ENCODE peak calls at places on chromosomes 5 and 9, in eight cellular contexts. D, T, L, K, U, E, G and X are unnamed samples.
A peak's percentile ranks its signal among the peaks of the same experiment; 100 is the strongest.

GRCh38 chr9:92877531-92878430 is at the start of gene ZNF484:
- DNase-seq in D (peak; percentile 96), T (peak; percentile 94), L (peak; percentile 98), K (peak; percentile 99), U (peak; percentile 85), E (peak; percentile 97), G (peak; percentile 97), X (peak; percentile 99)

GRCh38 chr9:133428579-133429215 is 6.5 kb downstream of the ADAMTS13 start:
- DNase-seq in D (no peak), T (peak; percentile 69), L (peak; percentile 60), K (peak; percentile 36), U (no peak), E (no peak), G (no peak), X (no peak)

GRCh38 chr5:176547811-176548210 is 1.3 kb upstream of the CDHR2 start:
- DNase-seq in D (no peak), T (no peak), L (no peak), K (no peak), U (no peak), E (no peak), G (no peak), X (no peak)

GRCh38 chr5:41794478-41794877 is 75.7 kb downstream of the OXCT1 start:
- DNase-seq in D (no peak), T (no peak), L (no peak), K (no peak), U (no peak), E (no peak), G (peak; percentile 98), X (no peak)

GRCh38 chr5:96968614-96969013 is 32.7 kb downstream of the LNPEP start:
- DNase-seq in D (no peak), T (no peak), L (no peak), K (no peak), U (no peak), E (no peak), G (peak; percentile 28), X (no peak)

GRCh38 chr9:81371824-81372223 is 317.5 kb downstream of the TLE1 start:
- DNase-seq in D (no peak), T (no peak), L (no peak), K (no peak), U (no peak), E (no peak), G (no peak), X (no peak)

GRCh38 chr9:14358523-14358922 is 44.6 kb upstream of the NFIB start:
- DNase-seq in D (no peak), T (peak; percentile 60), L (no peak), K (no peak), U (no peak), E (no peak), G (peak; percentile 21), X (peak; percentile 21)

GRCh38 chr5:165410476-165410875 is 1905.1 kb downstream of the MAT2B start:
- DNase-seq in D (no peak), T (no peak), L (no peak), K (no peak), U (no peak), E (no peak), G (no peak), X (no peak)

GRCh38 chr9:35689601-35690446 is at the start of gene TPM2:
- DNase-seq in D (peak; percentile 35), T (no peak), L (peak; percentile 28), K (peak; percentile 28), U (no peak), E (peak; percentile 91), G (peak; percentile 90), X (no peak)

GRCh38 chr5:157370967-157371366 is 89.0 kb upstream of the NIPAL4 start:
- DNase-seq in D (no peak), T (no peak), L (no peak), K (no peak), U (no peak), E (no peak), G (peak; percentile 66), X (no peak)

GRCh38 chr5:378301-378891 is 56.9 kb downstream of the AHRR start:
- DNase-seq in D (no peak), T (no peak), L (no peak), K (no peak), U (no peak), E (no peak), G (peak; percentile 88), X (no peak)

GRCh38 chr5:123785160-123786001 is 273.4 kb downstream of the CSNK1G3 start:
- DNase-seq in D (no peak), T (no peak), L (no peak), K (peak; percentile 65), U (no peak), E (no peak), G (peak; percentile 64), X (no peak)

GRCh38 chr5:169631360-169631759 is 5.7 kb upstream of the DOCK2 start:
- DNase-seq in D (no peak), T (no peak), L (no peak), K (no peak), U (no peak), E (no peak), G (peak; percentile 65), X (no peak)

GRCh38 chr9:92807757-92808725 is 43.4 kb upstream of the BICD2 start:
- DNase-seq in D (no peak), T (no peak), L (peak; percentile 6), K (no peak), U (no peak), E (no peak), G (no peak), X (no peak)

GRCh38 chr5:65722575-65723424 is 795 bp downstream of the NLN start:
- DNase-seq in D (no peak), T (peak; percentile 61), L (peak; percentile 27), K (peak; percentile 22), U (no peak), E (peak; percentile 22), G (peak; percentile 63), X (peak; percentile 64)

GRCh38 chr9:122366074-122366672 is 4.7 kb upstream of the PTGS1 start:
- DNase-seq in D (no peak), T (no peak), L (no peak), K (no peak), U (no peak), E (no peak), G (peak; percentile 88), X (no peak)

GRCh38 chr5:35762368-35762767 is 94.3 kb upstream of the IL7R start:
- DNase-seq in D (no peak), T (no peak), L (no peak), K (no peak), U (no peak), E (no peak), G (peak; percentile 50), X (no peak)

GRCh38 chr9:95092321-95093072 is 225.0 kb downstream of the FANCC start:
- DNase-seq in D (no peak), T (no peak), L (peak; percentile 79), K (no peak), U (no peak), E (no peak), G (peak; percentile 68), X (no peak)

GRCh38 chr5:98927988-98928801 is 612 bp downstream of the CHD1 start:
- DNase-seq in D (peak; percentile 64), T (peak; percentile 67), L (peak; percentile 82), K (peak; percentile 78), U (peak; percentile 69), E (peak; percentile 74), G (peak; percentile 58), X (peak; percentile 88)
- TF ChIP-seq POLR2A in D (peak; percentile 6), T (no peak), L (no peak), K (no peak), U (no peak), E (no peak), G (peak; percentile 58), X (no peak)

DNA sequence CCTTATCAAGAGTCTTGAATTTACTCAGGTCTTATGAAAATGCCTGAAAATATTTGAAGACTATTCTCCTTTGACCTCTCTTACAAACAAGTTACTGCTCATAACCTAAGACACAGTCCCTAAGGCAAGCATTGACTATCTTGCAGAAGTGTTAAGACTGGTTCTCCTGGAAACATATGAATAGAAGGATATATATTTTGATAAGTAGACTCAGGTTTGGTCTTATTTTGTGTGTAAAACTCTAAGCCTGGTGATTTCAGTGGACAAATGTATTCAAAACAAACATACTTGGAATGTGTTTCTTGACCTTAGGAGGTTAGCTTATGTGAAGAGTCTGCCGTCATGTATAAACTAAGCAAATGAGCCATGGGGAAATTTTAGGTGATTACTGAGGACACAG is 7.5 kb upstream of the UBQLN1 start:
- DNase-seq in D (no peak), T (no peak), L (no peak), K (no peak), U (no peak), E (no peak), G (peak; percentile 20), X (no peak)
- TF ChIP-seq POLR2A in D (no peak), T (no peak), L (no peak), K (no peak), U (no peak), E (no peak), G (no peak), X (no peak)

DNA sequence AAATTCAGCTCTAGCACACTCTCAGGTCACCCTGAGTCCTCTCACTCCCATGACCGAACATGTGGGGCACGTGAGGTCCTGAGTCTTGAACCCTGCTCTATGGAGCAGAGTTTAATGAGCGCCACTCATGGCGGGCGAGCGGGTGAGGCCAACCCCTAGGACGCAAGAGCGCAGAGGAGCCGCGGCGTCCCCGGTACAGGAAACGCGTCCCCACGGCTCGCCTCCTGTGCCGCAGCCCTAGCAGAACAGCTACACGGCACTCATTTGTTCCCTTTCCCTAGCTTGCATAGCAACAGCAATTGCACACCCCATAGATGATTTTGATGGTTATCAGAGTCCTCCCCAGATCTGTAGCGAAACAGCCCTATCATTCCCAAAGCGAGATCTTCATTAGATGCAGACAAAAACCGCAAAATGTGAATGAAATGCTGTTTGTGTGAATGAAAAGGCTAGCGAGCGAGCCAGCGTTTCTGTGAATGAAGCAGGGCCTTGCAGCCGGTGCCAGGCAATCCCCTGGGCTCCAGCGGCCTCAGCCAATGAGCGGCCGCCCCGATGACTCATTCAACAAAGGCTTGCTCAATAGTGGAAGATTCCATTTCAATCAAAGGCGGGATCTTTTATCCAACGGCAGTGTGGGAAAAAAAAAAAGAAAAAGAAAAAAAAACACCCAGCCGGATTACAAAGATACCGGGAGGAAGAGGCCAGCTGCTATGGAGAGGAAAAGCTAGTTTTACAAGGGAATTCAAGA is 1.5 kb upstream of the SHC3 start:
- DNase-seq in D (peak; percentile 87), T (peak; percentile 16), L (peak; percentile 94), K (peak; percentile 95), U (peak; percentile 11), E (peak; percentile 89), G (peak; percentile 97), X (peak; percentile 61)
- TF ChIP-seq POLR2A in D (peak; percentile 55), T (no peak), L (peak; percentile 81), K (peak; percentile 84), U (peak; percentile 47), E (peak; percentile 44), G (peak; percentile 76), X (no peak)

DNA sequence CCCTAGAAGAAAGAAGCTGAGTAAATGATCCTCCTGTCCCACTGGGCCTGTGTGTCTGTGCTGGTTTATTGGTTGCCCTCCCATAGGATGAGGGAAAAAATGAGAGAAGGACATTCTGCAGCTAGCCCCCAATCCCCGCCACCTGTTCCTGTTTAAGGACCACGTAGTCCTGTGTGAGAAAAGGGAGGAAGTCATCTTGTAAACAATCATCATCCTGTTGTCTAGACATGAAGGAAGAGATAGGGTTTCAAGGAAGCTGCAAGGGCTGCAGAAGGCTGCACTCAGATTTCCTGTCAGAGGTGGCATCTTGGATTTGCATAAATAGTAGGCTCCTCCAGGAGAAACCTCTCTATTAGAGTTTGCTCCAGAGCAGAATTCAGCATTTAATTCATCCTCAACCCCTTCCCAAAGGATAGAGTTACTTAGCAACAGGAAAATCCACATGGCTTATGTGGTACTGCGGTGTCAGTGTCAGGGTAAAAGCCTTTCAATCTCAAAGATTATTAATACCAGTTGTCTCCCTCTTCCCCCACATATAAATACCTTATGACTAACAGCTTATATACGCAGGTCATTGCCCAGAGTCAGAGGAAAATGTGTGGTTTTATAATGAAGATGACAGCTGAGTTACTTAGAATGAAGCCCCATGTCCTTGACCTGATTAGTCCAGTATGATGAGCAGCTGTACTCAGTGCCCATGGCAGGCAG is 4.6 kb upstream of the DNAJC18 start:
- DNase-seq in D (no peak), T (no peak), L (no peak), K (no peak), U (no peak), E (no peak), G (peak; percentile 80), X (no peak)
- TF ChIP-seq POLR2A in D (no peak), T (no peak), L (no peak), K (no peak), U (no peak), E (no peak), G (no peak), X (no peak)